ENCODE peak calls at places on chromosome 4, in eight cellular contexts. U is IMR-90; S is H7; P is fibroblast of the aortic adventitia; D is psoas muscle; J is CD8-positive, alpha-beta memory T cell; A is left lung; V is body of pancreas. F is an unnamed sample.

GRCh38 chr4:177986236-177986635 is 544.0 kb upstream of the AGA start:
- DNase-seq in U (no peak), S (no peak), P (no peak), D (no peak), J (no peak), A (no peak), V (no peak), F (no peak)

GRCh38 chr4:23290656-23291055 is 597.9 kb downstream of the GBA3 start:
- DNase-seq in U (no peak), S (no peak), P (no peak), D (no peak), J (no peak), A (no peak), V (no peak), F (no peak)

GRCh38 chr4:105147226-105148151 is 813 bp downstream of the TET2 start:
- DNase-seq in U (peak; percentile 44), S (peak; percentile 61), P (peak; percentile 54), D (no peak), J (no peak), A (peak; percentile 38), V (peak; percentile 24), F (peak; percentile 18)

GRCh38 chr4:83107636-83108035 is 6.9 kb downstream of the PLAC8 start:
- DNase-seq in U (no peak), S (no peak), P (no peak), D (no peak), J (no peak), A (no peak), V (no peak), F (no peak)

GRCh38 chr4:184355111-184355604 is 119.2 kb downstream of the IRF2 start:
- DNase-seq in U (peak; percentile 93), S (no peak), P (peak; percentile 92), D (no peak), J (no peak), A (no peak), V (no peak), F (peak; percentile 65)

GRCh38 chr4:57129477-57129876 is 19.3 kb upstream of the IGFBP7 start:
- DNase-seq in U (no peak), S (no peak), P (no peak), D (no peak), J (no peak), A (no peak), V (no peak), F (no peak)

GRCh38 chr4:25358515-25359275 is 18.4 kb upstream of the ANAPC4 start:
- DNase-seq in U (no peak), S (no peak), P (no peak), D (no peak), J (no peak), A (peak; percentile 82), V (peak; percentile 89), F (no peak)

GRCh38 chr4:7195138-7195510 is 2.8 kb downstream of the SORCS2 start:
- DNase-seq in U (no peak), S (peak; percentile 17), P (no peak), D (no peak), J (no peak), A (peak; percentile 29), V (no peak), F (no peak)

GRCh38 chr4:16031554-16032381 is 52.1 kb downstream of the PROM1 start:
- DNase-seq in U (no peak), S (no peak), P (no peak), D (no peak), J (no peak), A (no peak), V (no peak), F (peak; percentile 45)

GRCh38 chr4:26899991-26900390 is 39.4 kb downstream of the STIM2 start:
- DNase-seq in U (no peak), S (no peak), P (no peak), D (no peak), J (no peak), A (no peak), V (no peak), F (no peak)

GRCh38 chr4:82780398-82781231 is 18.0 kb downstream of the SCD5 start:
- DNase-seq in U (peak; percentile 59), S (no peak), P (peak; percentile 57), D (peak; percentile 71), J (no peak), A (peak; percentile 65), V (peak; percentile 85), F (peak; percentile 34)

GRCh38 chr4:151855747-151856146 is 94.9 kb upstream of the GATB start:
- DNase-seq in U (no peak), S (no peak), P (no peak), D (no peak), J (no peak), A (no peak), V (no peak), F (no peak)

GRCh38 chr4:56606385-56606784 is 74.7 kb downstream of the HOPX start:
- DNase-seq in U (no peak), S (no peak), P (no peak), D (no peak), J (no peak), A (no peak), V (no peak), F (no peak)

GRCh38 chr4:8768357-8768999 is 103.2 kb downstream of the HMX1 start:
- DNase-seq in U (no peak), S (no peak), P (no peak), D (no peak), J (peak; percentile 22), A (peak; percentile 17), V (no peak), F (no peak)

GRCh38 chr4:1472148-1472797 is 66.0 kb upstream of the NKX1-1 start:
- DNase-seq in U (no peak), S (peak; percentile 52), P (no peak), D (no peak), J (no peak), A (peak; percentile 23), V (no peak), F (no peak)

GRCh38 chr4:150010525-150011126 is 67.6 kb upstream of the DCLK2 start:
- DNase-seq in U (peak; percentile 72), S (peak; percentile 16), P (peak; percentile 86), D (no peak), J (no peak), A (no peak), V (peak; percentile 60), F (peak; percentile 18)

GRCh38 chr4:6582889-6583504 is 8.0 kb downstream of the MAN2B2 start:
- DNase-seq in U (peak; percentile 25), S (peak; percentile 77), P (peak; percentile 16), D (no peak), J (no peak), A (no peak), V (no peak), F (peak; percentile 32)

GRCh38 chr4:8315343-8316250 is 46.0 kb downstream of the HTRA3 start:
- DNase-seq in U (peak; percentile 89), S (peak; percentile 86), P (peak; percentile 80), D (peak; percentile 61), J (no peak), A (peak; percentile 61), V (peak; percentile 57), F (peak; percentile 33)

GRCh38 chr4:124530464-124531077 is 182.0 kb downstream of the ANKRD50 start:
- DNase-seq in U (peak; percentile 55), S (no peak), P (no peak), D (no peak), J (no peak), A (no peak), V (no peak), F (no peak)

GRCh38 chr4:145487626-145488025 is 6.0 kb downstream of the SMAD1 start:
- DNase-seq in U (no peak), S (no peak), P (no peak), D (no peak), J (no peak), A (no peak), V (no peak), F (no peak)
- H3K4me3 ChIP-seq in U (no peak overlapping the region), S (no peak overlapping the region), P (no peak overlapping the region), D (peak overlapping the region; percentile 27), J (no peak overlapping the region), A (no peak overlapping the region), V (no peak overlapping the region), F (no peak overlapping the region)

GRCh38 chr4:53885668-53886067 is 178.7 kb downstream of the CHIC2 start:
- DNase-seq in U (no peak), S (no peak), P (peak; percentile 41), D (peak; percentile 32), J (no peak), A (no peak), V (no peak), F (no peak)

GRCh38 chr4:53889335-53890084 is 174.9 kb downstream of the CHIC2 start:
- DNase-seq in U (peak; percentile 76), S (no peak), P (peak; percentile 77), D (no peak), J (no peak), A (no peak), V (no peak), F (no peak)

DNA sequence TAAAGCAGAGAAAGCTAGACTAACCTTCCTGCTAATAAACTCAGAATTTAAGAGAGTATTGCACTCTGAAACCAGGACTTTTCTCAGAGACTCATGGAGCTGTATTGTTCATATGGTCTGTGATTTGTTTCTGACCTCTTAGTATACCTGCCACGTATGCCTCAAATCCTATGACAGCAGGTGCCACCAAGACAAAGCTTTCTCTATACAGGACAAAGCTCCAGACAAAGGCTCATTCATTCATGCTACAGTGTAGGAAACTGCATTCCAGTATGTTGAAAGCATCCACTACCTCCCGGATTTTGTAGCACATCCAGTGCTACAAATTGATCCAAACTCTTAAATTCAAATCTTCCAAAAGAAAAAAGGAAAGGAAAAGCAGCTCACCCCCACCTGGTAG is 178.3 kb downstream of the CHIC2 start:
- DNase-seq in U (no peak), S (no peak), P (no peak), D (no peak), J (no peak), A (no peak), V (no peak), F (no peak)
- H3K4me3 ChIP-seq in U (no peak overlapping the region), S (no peak overlapping the region), P (no peak overlapping the region), D (no peak overlapping the region), J (no peak overlapping the region), A (no peak overlapping the region), V (no peak overlapping the region), F (no peak overlapping the region)

GRCh38 chr4:139761461-139761860 is 95.8 kb downstream of the MGST2 start:
- DNase-seq in U (peak; percentile 23), S (peak; percentile 55), P (no peak), D (no peak), J (no peak), A (no peak), V (no peak), F (peak; percentile 21)

GRCh38 chr4:139764192-139764591 is 98.6 kb downstream of the MGST2 start:
- DNase-seq in U (no peak), S (no peak), P (no peak), D (no peak), J (no peak), A (peak; percentile 39), V (no peak), F (no peak)

GRCh38 chr4:139763668-139764067 is 98.0 kb downstream of the MGST2 start:
- DNase-seq in U (no peak), S (no peak), P (no peak), D (no peak), J (no peak), A (peak; percentile 40), V (no peak), F (no peak)

GRCh38 chr4:139763205-139763604 is 97.6 kb downstream of the MGST2 start:
- DNase-seq in U (no peak), S (no peak), P (no peak), D (no peak), J (no peak), A (no peak), V (no peak), F (no peak)

GRCh38 chr4:139762715-139763114 is 97.1 kb downstream of the MGST2 start:
- DNase-seq in U (no peak), S (no peak), P (peak; percentile 41), D (no peak), J (no peak), A (no peak), V (no peak), F (no peak)
- H3K4me3 ChIP-seq in U (no peak overlapping the region), S (no peak overlapping the region), P (no peak overlapping the region), D (peak overlapping the region; percentile 51), J (no peak overlapping the region), A (no peak overlapping the region), V (no peak overlapping the region), F (no peak overlapping the region)

GRCh38 chr4:122810669-122811068 is 16.0 kb upstream of the FGF2 start:
- DNase-seq in U (peak; percentile 41), S (no peak), P (no peak), D (no peak), J (no peak), A (no peak), V (no peak), F (no peak)
- H3K4me3 ChIP-seq in U (no peak overlapping the region), S (no peak overlapping the region), P (no peak overlapping the region), D (no peak overlapping the region), J (no peak overlapping the region), A (no peak overlapping the region), V (no peak overlapping the region), F (no peak overlapping the region)

F was measured in Jurkat, Clone E6-1.